ENCODE peak calls at places on chromosome 19, in five cellular contexts. G, O, T, Z and Y are unnamed samples. For H3K9me3 and H3K4me1, the result is how much of the 10 kb centered on the place peaks cover.

GRCh38 chr19:10416380-10417257 is 3.7 kb upstream of the PDE4A start:
- DNase-seq in G (peak), O (peak), T (peak), Z (peak), Y (peak)

GRCh38 chr19:7783991-7784421 is 21.0 kb downstream of the CLEC4M start:
- DNase-seq in G (no peak), O (no peak), T (peak), Z (no peak), Y (no peak)

GRCh38 chr19:44696939-44697669 is 1.8 kb upstream of the CEACAM16 start:
- DNase-seq in G (no peak), O (peak), T (no peak), Z (no peak), Y (no peak)

GRCh38 chr19:42421591-42422031 is 5.6 kb downstream of the LIPE start:
- DNase-seq in G (no peak), O (no peak), T (peak), Z (no peak), Y (no peak)

GRCh38 chr19:3986260-3987041 is 1.2 kb upstream of the EEF2 start:
- DNase-seq in G (peak), O (peak), T (peak), Z (peak), Y (no peak)

GRCh38 chr19:55660991-55661390 is 6.2 kb downstream of the U2AF2 start:
- DNase-seq in G (no peak), O (no peak), T (no peak), Z (no peak), Y (no peak)

GRCh38 chr19:5137114-5137513 is 168.2 kb downstream of the KDM4B start:
- DNase-seq in G (no peak), O (no peak), T (no peak), Z (no peak), Y (no peak)

GRCh38 chr19:15448778-15449619 is 757 bp downstream of the WIZ start:
- DNase-seq in G (no peak), O (no peak), T (no peak), Z (no peak), Y (no peak)

GRCh38 chr19:50949792-50950320 is 3.0 kb downstream of the KLK5 start:
- DNase-seq in G (no peak), O (no peak), T (no peak), Z (no peak), Y (no peak)

GRCh38 chr19:19670070-19670551 is 1.5 kb downstream of the ZNF101 start:
- DNase-seq in G (no peak), O (no peak), T (no peak), Z (no peak), Y (no peak)

GRCh38 chr19:7744199-7744786 is 3.0 kb downstream of the CD209 start:
- DNase-seq in G (no peak), O (no peak), T (no peak), Z (no peak), Y (no peak)

GRCh38 chr19:2475702-2476450 is at the start of gene GADD45B:
- DNase-seq in G (peak), O (peak), T (peak), Z (peak), Y (peak)
- H3K9me3 ChIP-seq in G (under half), O (under half), T (under half), Z (under half), Y (under half)

DNA sequence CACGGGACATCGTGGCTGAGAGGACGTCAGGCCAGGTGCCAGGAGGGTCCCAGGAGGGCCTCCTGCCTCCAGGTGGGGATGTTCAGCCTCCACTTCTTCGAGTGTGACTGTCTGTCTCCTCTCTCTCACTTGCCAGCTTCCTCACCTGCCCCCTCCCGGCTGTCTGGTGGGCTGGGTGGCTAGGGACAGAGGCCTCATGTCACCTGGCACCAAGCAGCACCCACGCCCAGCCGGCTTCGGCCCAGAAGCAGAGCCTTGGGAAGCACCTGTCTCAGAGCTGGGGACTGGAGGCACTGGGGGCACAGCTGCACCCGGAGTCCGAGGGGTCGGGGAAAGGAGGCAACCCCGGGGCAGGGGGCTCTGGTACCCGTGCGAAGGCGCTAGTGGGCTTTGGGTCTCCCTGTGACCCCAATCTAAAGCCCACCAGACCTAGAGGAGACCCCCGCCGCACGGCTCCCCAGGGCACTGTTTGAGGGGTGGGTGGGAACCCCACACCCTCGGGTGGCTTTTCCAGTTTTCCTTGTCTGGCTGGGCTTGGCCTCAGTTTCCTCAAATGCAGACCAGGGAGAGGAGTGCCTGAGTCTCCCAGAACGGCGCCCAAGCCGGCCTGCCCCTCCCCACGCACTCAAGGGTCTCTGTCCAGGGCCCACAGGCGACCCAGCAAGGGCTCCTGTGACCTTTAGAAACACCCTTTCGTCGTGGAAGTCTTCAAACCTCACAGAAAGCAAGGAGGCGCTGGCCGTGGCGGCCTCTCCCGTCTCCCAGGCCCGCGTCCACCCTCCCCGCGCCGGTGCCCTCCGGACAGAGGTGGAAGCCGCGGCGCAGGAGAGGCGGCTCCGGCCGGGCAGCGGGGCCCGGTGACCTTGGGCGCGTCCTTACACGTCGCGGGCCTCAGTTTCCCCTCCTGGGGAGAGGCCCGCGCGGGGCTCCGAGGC is 656 bp upstream of the HCN2 start:
- DNase-seq in G (no peak), O (no peak), T (no peak), Z (no peak), Y (no peak)
- H3K4me1 ChIP-seq in G (under half), O (under half), T (under half), Z (under half), Y (under half)

DNA sequence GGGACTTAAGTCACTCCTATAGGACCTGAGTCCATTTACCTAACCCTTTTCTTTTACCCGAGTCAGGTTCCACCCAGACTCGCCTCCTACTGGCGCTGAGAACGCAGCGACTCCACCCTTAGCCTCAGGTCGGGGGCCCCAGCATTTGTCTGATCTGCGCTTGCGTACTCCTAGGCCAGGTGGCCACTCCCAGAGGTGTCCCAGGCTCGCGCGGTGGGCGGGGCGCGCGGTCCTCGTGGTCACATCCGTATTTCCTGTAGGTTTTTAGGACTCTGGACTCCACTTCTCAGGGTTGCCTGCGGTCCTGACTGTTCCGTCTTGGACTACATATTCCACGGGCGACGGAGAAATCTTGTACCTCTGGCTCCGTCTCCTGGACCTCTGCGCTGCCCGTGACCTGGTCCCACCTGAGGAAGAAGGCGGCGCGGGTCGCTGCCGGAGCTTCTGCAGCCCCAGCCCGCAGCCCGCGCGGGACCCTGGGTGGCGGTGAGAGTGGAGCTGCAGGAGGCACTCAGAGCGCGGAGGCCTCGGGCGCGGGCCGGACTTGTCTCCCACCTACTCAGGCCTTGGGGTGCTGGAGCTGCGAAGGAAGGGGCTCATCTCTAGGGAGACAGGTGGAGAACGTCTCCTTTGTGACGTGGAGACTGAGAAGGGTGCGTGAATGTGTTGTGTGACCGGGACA is 11.0 kb upstream of the ZNF573 start:
- DNase-seq in G (no peak), O (no peak), T (no peak), Z (no peak), Y (no peak)
- H3K9me3 ChIP-seq in G (under half), O (under half), T (under half), Z (under half), Y (half or more)

GRCh38 chr19:41328157-41328817 is 18.3 kb downstream of the CCDC97 start:
- DNase-seq in G (no peak), O (no peak), T (no peak), Z (no peak), Y (no peak)
- H3K4me1 ChIP-seq in G (half or more), O (under half), T (half or more), Z (half or more), Y (half or more)

DNA sequence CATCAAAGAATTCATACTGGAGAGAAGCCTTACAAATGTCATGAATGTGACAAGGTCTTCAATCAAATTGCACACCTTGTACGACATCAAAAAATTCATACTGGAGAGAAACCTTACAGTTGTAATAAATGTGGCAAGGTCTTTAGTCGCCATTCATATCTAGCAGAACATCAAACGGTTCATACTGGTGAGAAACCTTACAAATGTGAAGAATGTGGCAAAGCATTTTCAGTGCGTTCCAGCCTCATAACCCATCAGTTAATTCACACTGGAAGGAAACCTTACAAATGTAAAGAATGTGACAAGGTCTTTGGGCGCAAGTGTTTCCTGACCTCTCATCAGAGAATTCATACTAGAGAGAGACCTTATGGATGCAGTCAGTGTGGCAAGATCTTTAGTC is 13.2 kb upstream of the ZNF534 start:
- DNase-seq in G (no peak), O (no peak), T (no peak), Z (no peak), Y (no peak)
- H3K9me3 ChIP-seq in G (half or more), O (under half), T (half or more), Z (half or more), Y (half or more)

GRCh38 chr19:52114691-52115090 is 19.1 kb upstream of the ZNF841 start:
- DNase-seq in G (no peak), O (no peak), T (no peak), Z (no peak), Y (no peak)
- H3K4me1 ChIP-seq in G (under half), O (under half), T (under half), Z (under half), Y (under half)

GRCh38 chr19:9109959-9110358 is 2.7 kb upstream of the OR7G2 start:
- DNase-seq in G (no peak), O (no peak), T (no peak), Z (no peak), Y (no peak)
- H3K9me3 ChIP-seq in G (under half), O (under half), T (under half), Z (under half), Y (under half)

DNA sequence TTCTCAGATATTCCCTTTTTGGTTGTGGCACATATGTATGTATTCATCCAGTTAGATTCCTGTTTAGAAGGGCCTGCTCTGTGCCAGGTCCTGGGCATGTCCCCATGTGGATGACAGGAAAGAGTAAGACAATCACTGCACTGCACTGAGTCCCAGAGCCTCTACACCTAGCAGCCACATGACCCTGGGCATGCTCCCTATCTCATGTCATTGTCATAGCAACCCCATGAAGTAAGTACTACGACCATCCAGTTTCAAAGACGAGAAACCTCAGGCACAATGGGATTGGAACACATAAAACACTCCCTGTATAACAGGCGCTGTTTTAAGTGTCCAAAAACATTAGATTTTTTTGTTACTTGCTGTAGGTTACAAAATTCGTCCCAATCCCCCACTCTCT is 594.4 kb downstream of the UQCRFS1 start:
- DNase-seq in G (no peak), O (no peak), T (no peak), Z (no peak), Y (no peak)
- H3K4me1 ChIP-seq in G (under half), O (under half), T (under half), Z (under half), Y (under half)